ENCODE peak calls at places on chromosomes 1 and 21, in four cellular contexts. P is spleen, N is stomach, A is transverse colon. G is an unnamed sample.

GRCh38 chr1:40078512-40079333 is 18.3 kb downstream of the PPT1 start:
- DNase-seq in P (no peak), N (peak; percentile 48), A (peak; percentile 35), G (peak; percentile 32)

GRCh38 chr1:235100124-235100801 is 28.4 kb downstream of the TOMM20 start:
- DNase-seq in P (no peak), N (no peak), A (no peak), G (peak; percentile 65)

GRCh38 chr1:47978486-47978885 is 18.7 kb downstream of the TRABD2B start:
- DNase-seq in P (no peak), N (no peak), A (peak; percentile 38), G (no peak)

GRCh38 chr21:36265431-36265830 is 54.6 kb upstream of the MORC3 start:
- DNase-seq in P (peak; percentile 55), N (no peak), A (no peak), G (no peak)

GRCh38 chr1:244319283-244320132 is 132.2 kb downstream of the ADSS2 start:
- DNase-seq in P (no peak), N (no peak), A (no peak), G (peak; percentile 33)

GRCh38 chr1:31574749-31575372 is 1.5 kb upstream of the TINAGL1 start:
- DNase-seq in P (no peak), N (no peak), A (no peak), G (no peak)

GRCh38 chr1:93771843-93772242 is 90.2 kb upstream of the BCAR3 start:
- DNase-seq in P (no peak), N (no peak), A (no peak), G (no peak)

GRCh38 chr1:197948926-197949899 is 32.0 kb downstream of the LHX9 start:
- DNase-seq in P (no peak), N (no peak), A (no peak), G (no peak)

GRCh38 chr1:198024782-198025181 is 107.6 kb downstream of the LHX9 start:
- DNase-seq in P (no peak), N (no peak), A (no peak), G (no peak)

GRCh38 chr1:229781453-229781852 is 155.4 kb downstream of the URB2 start:
- DNase-seq in P (no peak), N (peak; percentile 71), A (peak; percentile 50), G (no peak)

GRCh38 chr1:41727749-41728115 is 191.0 kb downstream of the HIVEP3 start:
- DNase-seq in P (no peak), N (no peak), A (no peak), G (no peak)

GRCh38 chr1:107683683-107684082 is 281.3 kb downstream of the VAV3 start:
- DNase-seq in P (no peak), N (no peak), A (no peak), G (no peak)

GRCh38 chr1:91091812-91092211 is 70.0 kb upstream of the ZNF644 start:
- DNase-seq in P (no peak), N (peak; percentile 25), A (no peak), G (no peak)

GRCh38 chr21:45340515-45340914 is 52.8 kb upstream of the POFUT2 start:
- DNase-seq in P (no peak), N (no peak), A (no peak), G (no peak)

GRCh38 chr1:228280106-228280901 is 72.5 kb downstream of the OBSCN start:
- DNase-seq in P (peak; percentile 75), N (no peak), A (peak; percentile 4), G (no peak)

GRCh38 chr1:44609412-44609767 is 64.9 kb downstream of the TMEM53 start:
- DNase-seq in P (no peak), N (peak; percentile 69), A (peak; percentile 44), G (no peak)

GRCh38 chr1:20587639-20588017 is 1.3 kb upstream of the CDA start:
- DNase-seq in P (no peak), N (no peak), A (peak; percentile 28), G (no peak)

GRCh38 chr1:83497563-83497962 is 501.4 kb downstream of the TTLL7 start:
- DNase-seq in P (no peak), N (no peak), A (no peak), G (no peak)

GRCh38 chr1:191876631-191877030 is 281.6 kb upstream of the RGS18 start:
- DNase-seq in P (no peak), N (no peak), A (no peak), G (no peak)

GRCh38 chr1:83799474-83800085 is 199.4 kb downstream of the TTLL7 start:
- DNase-seq in P (no peak), N (no peak), A (no peak), G (no peak)

GRCh38 chr1:69077198-69077597 is 490.5 kb upstream of the LRRC7 start:
- DNase-seq in P (no peak), N (no peak), A (no peak), G (no peak)

GRCh38 chr1:232014941-232015340 is 388.4 kb downstream of the DISC1 start:
- DNase-seq in P (no peak), N (no peak), A (no peak), G (no peak)

GRCh38 chr1:7224644-7225043 is 439.4 kb downstream of the CAMTA1 start:
- DNase-seq in P (peak; percentile 50), N (no peak), A (peak; percentile 38), G (no peak)

GRCh38 chr1:24902471-24902891 is 27.6 kb downstream of the RUNX3 start:
- DNase-seq in P (no peak), N (peak; percentile 19), A (no peak), G (peak; percentile 19)

GRCh38 chr1:166133276-166133841 is 33.4 kb downstream of the FAM78B start:
- DNase-seq in P (no peak), N (no peak), A (no peak), G (no peak)
- TF ChIP-seq POLR2A in P (no peak), N (no peak), A (no peak), G (no peak)

GRCh38 chr1:151908228-151908691 is 1.1 kb downstream of the THEM4 start:
- DNase-seq in P (no peak), N (no peak), A (no peak), G (no peak)

GRCh38 chr1:151905070-151905442 is 4.3 kb downstream of the THEM4 start:
- DNase-seq in P (no peak), N (no peak), A (no peak), G (no peak)

GRCh38 chr1:151902858-151903257 is 6.5 kb downstream of the THEM4 start:
- DNase-seq in P (no peak), N (no peak), A (no peak), G (no peak)

GRCh38 chr1:151909167-151910149 is at the start of gene THEM4:
- DNase-seq in P (peak; percentile 99), N (peak; percentile 98), A (peak; percentile 98), G (peak; percentile 96)

DNA sequence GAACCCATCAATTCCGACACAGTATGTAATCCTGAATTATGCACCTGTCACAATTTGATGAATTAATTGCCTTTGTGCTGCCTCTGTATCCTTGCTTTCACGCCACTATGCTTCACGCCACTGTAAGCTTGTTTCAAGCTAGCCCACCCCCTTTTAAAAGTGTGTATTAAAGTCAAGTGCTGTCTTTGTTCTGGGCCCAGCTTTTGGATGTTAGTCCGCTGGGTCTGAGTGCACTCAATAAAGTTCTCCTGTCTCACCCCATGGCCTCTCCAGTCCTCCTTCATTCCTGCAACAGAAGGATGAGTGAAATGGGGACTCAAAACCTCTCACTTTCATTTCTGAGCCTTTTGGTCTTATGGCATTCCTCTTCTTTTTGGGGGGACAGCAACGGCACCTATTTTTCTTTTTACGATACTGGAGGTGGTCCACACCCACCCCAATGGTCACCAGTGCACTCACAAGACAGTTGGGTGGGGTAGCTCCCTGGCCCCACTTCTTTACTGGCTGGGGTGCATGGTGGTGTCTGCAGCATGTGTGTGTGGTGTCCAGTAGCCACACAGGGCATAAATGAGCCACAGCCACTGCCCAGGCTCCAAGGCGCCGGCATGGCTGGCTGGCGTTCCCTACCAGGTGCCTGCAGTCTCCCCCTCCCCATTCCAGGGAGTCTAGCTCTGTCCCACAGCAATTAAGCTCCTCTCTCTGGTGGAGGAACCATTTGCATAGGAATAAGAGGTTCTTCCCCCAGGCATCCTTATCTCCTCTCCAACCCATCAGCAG is 1.8 kb downstream of the THEM4 start:
- DNase-seq in P (no peak), N (no peak), A (no peak), G (no peak)
- TF ChIP-seq POLR2AphosphoS5 in P (no peak), N (no peak), A (no peak), G (no peak)

DNA sequence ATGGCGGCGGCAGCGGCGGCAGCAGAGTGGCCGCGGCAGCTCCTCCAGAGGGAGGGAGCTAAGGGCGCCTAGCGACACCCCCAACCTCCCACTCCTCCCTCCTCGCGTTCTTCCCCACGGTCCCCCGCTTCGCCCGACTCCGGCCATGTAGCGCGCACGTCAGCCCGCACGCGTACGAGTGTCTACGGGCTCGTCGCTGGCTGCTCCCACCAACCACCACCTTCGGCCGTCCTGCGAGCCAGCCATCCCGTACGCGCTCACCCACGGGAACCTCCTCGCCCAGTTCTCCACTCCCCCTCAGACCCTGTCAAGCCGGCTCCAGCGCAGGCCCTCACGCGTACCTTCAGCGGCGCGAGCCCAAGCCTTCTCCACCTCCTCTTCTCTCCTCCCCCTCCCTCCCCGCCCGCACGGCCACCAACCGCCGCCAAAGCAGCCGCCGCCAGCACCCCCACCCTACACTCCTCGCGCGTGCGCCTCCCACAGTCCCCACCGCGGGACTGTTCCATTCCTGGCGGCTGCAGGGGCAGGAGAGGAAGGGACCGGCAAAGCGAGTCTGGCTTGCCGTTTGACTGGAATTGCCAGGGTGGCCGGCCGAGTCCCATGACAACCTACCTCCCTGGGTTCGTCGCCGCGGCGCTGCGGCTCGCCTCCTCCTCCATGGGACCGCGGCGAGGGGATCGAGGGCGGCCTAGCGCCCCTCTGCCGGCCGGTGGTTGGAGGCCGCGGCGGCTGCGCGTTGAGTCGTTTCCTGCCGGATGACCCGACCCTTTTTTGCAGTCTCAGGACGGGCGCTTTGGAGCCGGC is at the start of the genes DAP3 and YY1AP1:
- DNase-seq in P (peak; percentile 98), N (peak; percentile 92), A (peak; percentile 94), G (peak; percentile 89)
- TF ChIP-seq POLR2A in P (peak; percentile 46), N (peak; percentile 46), A (peak; percentile 89), G (peak; percentile 78)

GRCh38 chr1:212794561-212795014 is 2.9 kb downstream of the TATDN3 start:
- DNase-seq in P (no peak), N (no peak), A (no peak), G (peak; percentile 32)
- TF ChIP-seq POLR2AphosphoS5 in P (no peak), N (no peak), A (no peak), G (peak; percentile 71)

GRCh38 chr1:183277821-183278735 is 92.0 kb downstream of the LAMC2 start:
- DNase-seq in P (no peak), N (peak; percentile 14), A (no peak), G (no peak)

GRCh38 chr1:183281039-183281438 is 95.0 kb downstream of the LAMC2 start:
- DNase-seq in P (no peak), N (peak; percentile 29), A (peak; percentile 34), G (no peak)

GRCh38 chr1:183278736-183279591 is 92.9 kb downstream of the LAMC2 start:
- DNase-seq in P (no peak), N (peak; percentile 17), A (no peak), G (no peak)

GRCh38 chr1:183281553-183282091 is 95.6 kb downstream of the LAMC2 start:
- DNase-seq in P (peak; percentile 91), N (peak; percentile 88), A (peak; percentile 89), G (peak; percentile 55)

DNA sequence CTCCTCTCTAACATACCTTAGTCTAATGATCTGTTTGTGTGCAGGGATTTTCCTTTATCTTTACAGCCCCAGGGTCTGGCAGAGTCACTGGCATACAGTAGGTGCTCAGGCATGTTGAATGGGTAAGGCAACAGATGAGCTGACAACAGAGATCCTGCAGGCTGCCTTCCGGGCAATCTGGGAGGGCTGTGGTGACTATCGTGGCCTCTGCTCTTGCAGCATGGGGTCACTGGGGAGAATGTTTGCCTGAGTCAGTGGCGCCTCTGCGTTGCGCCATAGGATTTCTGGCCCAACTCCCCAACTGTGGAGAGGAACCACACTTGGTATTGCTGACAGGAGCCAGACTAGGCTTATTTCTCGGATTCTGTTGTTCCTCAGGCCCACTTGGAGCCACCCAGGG is 93.8 kb downstream of the LAMC2 start:
- DNase-seq in P (peak; percentile 90), N (peak; percentile 27), A (peak; percentile 32), G (no peak)
- TF ChIP-seq POLR2A in P (no peak), N (no peak), A (no peak), G (no peak)

GRCh38 chr1:237500566-237500965 is 390.2 kb downstream of the ZP4 start:
- DNase-seq in P (no peak), N (no peak), A (no peak), G (no peak)
- TF ChIP-seq POLR2AphosphoS5 in P (no peak), N (no peak), A (no peak), G (no peak)